ENCODE peak calls at places on chromosome 18, in five cellular contexts. J is Peyer's patch, O is psoas muscle, F is H7, G is stomach. Y is an unnamed sample.

GRCh38 chr18:8232791-8233190 is 376.4 kb upstream of the RAB12 start:
- DNase-seq in O (no peak), J (no peak), F (no peak), G (no peak), Y (no peak)

GRCh38 chr18:44740000-44740399 is 59.3 kb downstream of the SETBP1 start:
- DNase-seq in J (no peak), O (no peak), G (no peak), F (no peak), Y (no peak)

GRCh38 chr18:28411806-28412205 is 234.9 kb upstream of the CDH2 start:
- DNase-seq in F (no peak), J (no peak), G (no peak), O (no peak), Y (no peak)

GRCh38 chr18:12703714-12704113 is 872 bp downstream of the PSMG2 start:
- DNase-seq in O (no peak), F (peak), J (no peak), G (no peak), Y (no peak)

GRCh38 chr18:766550-766860 is 45.5 kb downstream of the YES1 start:
- DNase-seq in O (no peak), G (no peak), F (no peak), J (no peak), Y (no peak)

GRCh38 chr18:80068571-80069272 is 34.5 kb downstream of the RBFA start:
- DNase-seq in J (no peak), F (no peak), G (no peak), O (no peak), Y (no peak)

GRCh38 chr18:79570266-79571201 is 109.1 kb upstream of the CTDP1 start:
- DNase-seq in F (no peak), G (no peak), J (no peak), O (no peak), Y (no peak)

GRCh38 chr18:48897531-48897930 is 53.2 kb downstream of the SMAD7 start:
- DNase-seq in G (no peak), J (no peak), O (no peak), F (no peak), Y (no peak)

DNA sequence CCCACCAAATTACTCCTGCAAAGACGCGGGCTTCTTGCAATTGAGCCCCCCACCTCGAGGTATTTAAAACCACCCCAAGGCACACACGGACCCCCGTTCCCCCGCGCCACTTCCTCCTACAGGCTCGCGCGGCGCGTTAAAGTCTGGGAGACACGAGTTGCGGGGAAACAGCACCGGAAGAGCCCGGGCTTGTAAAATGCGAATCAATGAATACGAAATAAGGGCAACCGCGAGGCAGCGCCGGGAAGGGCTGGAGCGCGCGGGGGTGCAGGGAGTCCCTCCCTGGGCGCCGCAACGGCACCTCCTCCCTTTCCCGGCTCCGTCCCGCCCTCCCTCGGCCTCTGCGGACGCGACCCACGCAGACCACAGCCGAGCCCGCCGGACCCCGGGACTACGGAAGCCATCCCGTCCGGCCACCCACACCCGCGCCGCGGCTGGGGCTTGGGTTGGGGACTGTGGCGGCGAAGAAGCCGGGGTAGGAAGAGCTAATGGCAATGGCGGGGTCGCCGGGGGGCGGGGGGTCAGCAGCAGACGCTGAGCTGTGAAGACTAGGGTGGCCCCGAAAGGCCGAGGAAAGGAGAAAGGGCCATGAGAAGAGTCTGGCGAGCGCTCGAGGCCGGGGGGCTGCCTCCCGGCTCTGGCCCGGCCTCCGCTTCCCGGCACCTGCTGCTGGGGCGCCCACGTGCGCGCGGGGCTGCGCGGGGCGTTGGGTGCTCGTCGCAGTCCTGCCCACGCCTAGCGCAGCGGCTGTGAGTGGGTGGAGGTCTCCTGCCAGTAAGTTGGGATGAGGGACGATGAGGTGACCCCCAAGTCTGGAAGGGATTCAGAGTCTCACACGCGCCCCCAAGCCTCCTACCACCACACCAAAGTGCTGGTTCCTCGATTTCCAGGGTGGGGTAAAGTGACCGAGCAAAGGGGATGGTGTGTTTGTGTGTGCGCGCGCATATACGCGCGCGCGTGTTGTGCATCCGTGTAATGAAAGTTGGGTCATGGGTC is 1.2 kb upstream of the NETO1 start:
- DNase-seq in O (no peak), F (peak), G (no peak), J (no peak), Y (no peak)
- H3K4me3 ChIP-seq in O (peak), F (peak), G (peak), J (peak), Y (no peak)

GRCh38 chr18:75162467-75162866 is 46.5 kb downstream of the PTGR3 start:
- DNase-seq in F (no peak), G (no peak), O (no peak), J (no peak), Y (no peak)

GRCh38 chr18:75160315-75160714 is 48.6 kb downstream of the PTGR3 start:
- DNase-seq in J (no peak), G (no peak), F (peak), O (no peak), Y (no peak)

GRCh38 chr18:75163736-75164135 is 45.2 kb downstream of the PTGR3 start:
- DNase-seq in F (no peak), O (no peak), J (no peak), G (no peak), Y (no peak)

GRCh38 chr18:75162978-75163377 is 46.0 kb downstream of the PTGR3 start:
- DNase-seq in O (no peak), J (no peak), G (no peak), F (no peak), Y (no peak)

DNA sequence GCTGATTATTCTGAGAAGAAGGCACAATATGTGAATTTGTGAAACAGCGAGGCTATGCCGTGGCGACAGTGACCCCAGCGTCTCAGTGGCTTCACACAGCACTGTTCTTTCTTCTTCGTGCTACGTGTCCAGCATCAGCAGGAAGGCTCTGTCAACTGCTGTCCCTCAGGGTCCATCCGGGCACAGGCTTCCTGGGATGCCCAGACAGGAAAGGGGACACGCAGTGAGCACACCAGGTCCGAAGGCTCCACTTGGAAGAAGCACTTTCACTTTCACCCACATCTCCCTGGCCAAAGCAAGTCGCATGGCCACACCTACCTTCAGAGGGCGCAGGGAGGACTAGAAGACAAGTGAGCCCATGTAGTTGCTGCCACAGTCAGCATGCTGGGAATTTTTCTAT is 47.3 kb downstream of the PTGR3 start:
- DNase-seq in F (no peak), J (peak), O (peak), G (peak), Y (peak)
- H3K4me3 ChIP-seq in F (no peak), J (peak), O (peak), G (peak), Y (no peak)

GRCh38 chr18:61890344-61890743 is 2.5 kb downstream of the RNF152 start:
- DNase-seq in J (no peak), O (no peak), F (no peak), G (no peak), Y (no peak)

GRCh38 chr18:61889541-61889940 is 3.3 kb downstream of the RNF152 start:
- DNase-seq in J (no peak), F (no peak), O (no peak), G (no peak), Y (no peak)

GRCh38 chr18:61891271-61891670 is 1.5 kb downstream of the RNF152 start:
- DNase-seq in F (no peak), O (no peak), G (no peak), J (no peak), Y (no peak)

GRCh38 chr18:61888622-61889021 is 4.2 kb downstream of the RNF152 start:
- DNase-seq in F (no peak), J (no peak), O (no peak), G (no peak), Y (no peak)

DNA sequence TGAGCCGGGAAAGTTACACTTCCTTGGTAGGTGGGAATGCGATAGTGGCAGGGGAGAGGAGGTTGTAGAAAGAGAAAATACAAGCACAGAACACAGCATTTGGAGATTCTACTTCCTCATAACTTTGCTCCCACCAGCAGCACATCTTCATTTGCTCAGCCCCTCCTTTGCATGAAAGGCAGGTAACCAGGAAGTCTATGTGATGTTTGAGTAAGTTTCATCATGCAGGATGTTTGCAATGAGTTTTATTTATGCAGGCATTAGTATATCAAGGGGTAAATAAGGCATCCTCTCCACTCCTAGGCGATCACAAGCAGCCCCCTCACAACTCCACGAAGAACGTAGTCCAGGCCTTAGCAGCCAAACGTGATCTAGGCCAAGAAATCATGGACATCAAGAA is 5.0 kb downstream of the RNF152 start:
- DNase-seq in F (no peak), G (no peak), J (no peak), O (no peak), Y (no peak)
- H3K4me3 ChIP-seq in F (no peak), G (no peak), J (no peak), O (no peak), Y (no peak)

GRCh38 chr18:75213610-75214009 is 3.0 kb downstream of the TSHZ1 start:
- DNase-seq in G (no peak), O (no peak), F (no peak), J (no peak), Y (no peak)
- H3K4me3 ChIP-seq in G (no peak), O (peak), F (no peak), J (no peak), Y (no peak)

DNA sequence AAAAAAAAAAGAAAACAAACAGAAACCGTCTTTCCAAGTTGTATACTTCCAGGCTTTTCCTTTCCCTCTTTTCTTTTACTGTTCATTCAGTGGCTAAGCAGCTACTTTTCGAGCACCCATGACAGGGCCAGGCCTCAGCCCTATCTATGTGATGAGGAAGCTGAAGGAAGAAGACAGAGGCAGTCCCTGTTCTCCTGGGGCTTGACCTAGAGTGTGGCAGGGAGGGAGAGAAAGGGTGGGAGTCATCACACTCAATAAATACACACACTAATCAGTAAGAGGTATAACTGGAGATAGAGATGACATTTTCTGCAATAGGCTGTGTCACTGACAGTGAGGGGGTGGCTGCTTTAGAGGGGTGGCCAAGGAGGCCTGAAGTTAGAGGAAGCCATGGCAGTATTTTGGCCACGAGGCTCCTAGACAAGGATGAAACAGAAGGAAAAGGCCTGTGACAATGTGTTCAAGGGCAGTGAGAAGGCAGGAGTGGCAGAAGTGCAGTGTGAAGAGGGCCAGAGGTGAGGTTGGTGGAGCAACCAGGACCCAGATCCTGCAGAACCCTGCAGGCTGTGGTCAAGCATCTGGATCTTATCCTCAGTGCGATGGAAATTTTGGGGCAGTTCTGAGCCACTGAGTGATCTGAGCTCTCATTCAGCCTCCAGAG is 131.8 kb upstream of the TTC39C start:
- DNase-seq in O (no peak), F (no peak), J (no peak), G (no peak), Y (no peak)
- H3K4me3 ChIP-seq in O (no peak), F (no peak), J (no peak), G (no peak), Y (no peak)

Y was measured in mucosa of descending colon.